ENCODE peak calls at places on chromosome 14, in ten cellular contexts. D is activated CD4-positive, alpha-beta T cell treated with anti-CD3 and anti-CD28 coated beads for 1 hour; L is activated naive CD8-positive, alpha-beta T cell treated with anti-CD3 and anti-CD28 coated beads, Interleukin-2, amount 50 U/mL, for 24 hours; W is NAMALWA; S is dorsolateral prefrontal cortex; O is Ammon's horn; M is mammary epithelial cell; X is kidney tubule cell; R is HuH-7; Z is activated T-cell treated with anti-CD3 and anti-CD28 coated beads, Interleukin-2, amount 50 U/mL, for 48 hours. N is an unnamed sample.

GRCh38 chr14:89351958-89352404 is 65.1 kb downstream of the FOXN3 start:
- DNase-seq in L (no peak), M (no peak), Z (no peak), R (peak), S (no peak), X (no peak), W (no peak), D (no peak), O (no peak), N (no peak)

GRCh38 chr14:104580961-104581360 is 1.4 kb downstream of the C14orf180 start:
- DNase-seq in S (no peak), O (no peak), Z (no peak), M (peak), X (peak), D (no peak), W (no peak), R (no peak), L (no peak), N (no peak)

GRCh38 chr14:50447491-50447890 is 50.8 kb upstream of the CDKL1 start:
- DNase-seq in R (no peak), Z (no peak), M (peak), S (no peak), X (peak), W (no peak), L (no peak), D (no peak), O (no peak), N (peak)

GRCh38 chr14:50109342-50109741 is 7.0 kb downstream of the VCPKMT start:
- DNase-seq in S (no peak), M (no peak), Z (no peak), X (peak), W (no peak), D (no peak), L (no peak), R (no peak), O (no peak), N (peak)

GRCh38 chr14:56723418-56723817 is 86.9 kb downstream of the OTX2 start:
- DNase-seq in X (no peak), O (no peak), M (no peak), S (no peak), W (no peak), D (no peak), L (no peak), Z (no peak), R (no peak), N (no peak)

GRCh38 chr14:73625686-73626085 is 13.4 kb downstream of the ACOT6 start:
- DNase-seq in M (no peak), X (no peak), D (no peak), Z (no peak), W (no peak), S (no peak), R (no peak), O (no peak), L (no peak), N (no peak)

GRCh38 chr14:98348505-98348904 is 923.5 kb downstream of the BCL11B start:
- DNase-seq in W (no peak), Z (no peak), M (no peak), L (no peak), D (no peak), R (no peak), S (no peak), O (no peak), X (peak), N (no peak)

GRCh38 chr14:99741227-99741976 is 51.8 kb upstream of the EML1 start:
- DNase-seq in M (no peak), Z (no peak), S (no peak), X (no peak), D (no peak), O (no peak), R (no peak), L (no peak), W (no peak), N (no peak)

GRCh38 chr14:91545946-91546716 is 36.0 kb upstream of the PPP4R3A start:
- DNase-seq in Z (no peak), W (no peak), X (no peak), R (no peak), M (no peak), O (no peak), S (no peak), L (no peak), D (no peak), N (no peak)

GRCh38 chr14:105858676-105859025 is 332.3 kb downstream of the TMEM121 start:
- DNase-seq in Z (peak), O (no peak), M (no peak), W (peak), D (peak), R (no peak), S (no peak), L (no peak), X (no peak), N (no peak)

GRCh38 chr14:97219356-97220017 is 422.3 kb downstream of the VRK1 start:
- DNase-seq in Z (peak), D (no peak), X (no peak), R (no peak), W (no peak), L (peak), M (no peak), O (no peak), S (no peak), N (no peak)

GRCh38 chr14:95313707-95314106 is 6.0 kb downstream of the CLMN start:
- DNase-seq in Z (no peak), W (no peak), D (no peak), L (no peak), X (peak), O (peak), S (peak), M (peak), R (peak), N (no peak)

GRCh38 chr14:22837750-22838538 is 1.6 kb downstream of the MMP14 start:
- DNase-seq in W (no peak), O (no peak), L (no peak), R (peak), S (no peak), X (peak), Z (no peak), M (peak), D (no peak), N (no peak)

GRCh38 chr14:66038214-66038977 is 447.8 kb upstream of the CCDC196 start:
- DNase-seq in L (no peak), Z (no peak), W (no peak), R (peak), X (peak), D (no peak), M (peak), S (no peak), O (peak), N (no peak)

GRCh38 chr14:69161590-69161989 is 8.7 kb upstream of the DCAF5 start:
- DNase-seq in D (no peak), O (no peak), W (no peak), M (no peak), Z (no peak), L (no peak), S (no peak), R (no peak), X (no peak), N (no peak)

GRCh38 chr14:35959835-35960234 is 133.7 kb downstream of the BRMS1L start:
- DNase-seq in Z (no peak), X (peak), R (no peak), M (no peak), W (no peak), L (no peak), S (no peak), D (no peak), O (peak), N (no peak)

GRCh38 chr14:101593411-101594181 is 32.3 kb downstream of the DIO3 start:
- DNase-seq in Z (peak), D (no peak), M (no peak), S (peak), W (no peak), O (no peak), R (no peak), X (peak), L (no peak), N (no peak)

GRCh38 chr14:39050389-39050788 is 52.6 kb downstream of the SEC23A start:
- DNase-seq in R (no peak), O (no peak), D (no peak), M (peak), L (no peak), W (no peak), Z (no peak), X (peak), S (no peak), N (no peak)

GRCh38 chr14:71117839-71118743 is 210.8 kb downstream of the PCNX1 start:
- DNase-seq in M (peak), L (no peak), X (peak), S (no peak), D (no peak), Z (no peak), R (no peak), O (no peak), W (no peak), N (no peak)

GRCh38 chr14:72818998-72819397 is 74.9 kb downstream of the DPF3 start:
- DNase-seq in X (no peak), D (no peak), S (no peak), L (no peak), R (no peak), Z (no peak), W (peak), O (no peak), M (no peak), N (no peak)

GRCh38 chr14:91373591-91374245 is 43.9 kb downstream of the CCDC88C start:
- DNase-seq in S (no peak), X (peak), Z (peak), W (peak), L (no peak), M (no peak), D (peak), R (no peak), O (no peak), N (no peak)

GRCh38 chr14:61296707-61297502 is 15.8 kb upstream of the TMEM30B start:
- DNase-seq in R (no peak), X (peak), D (no peak), L (no peak), M (peak), O (peak), Z (no peak), W (peak), S (no peak), N (peak)

GRCh38 chr14:61388976-61389576 is 67.7 kb downstream of the PRKCH start:
- DNase-seq in O (no peak), M (peak), W (no peak), X (peak), Z (peak), L (no peak), D (no peak), S (no peak), R (no peak), N (peak)

GRCh38 chr14:32384464-32384863 is 55.4 kb downstream of the AKAP6 start:
- DNase-seq in L (no peak), O (no peak), R (no peak), S (no peak), M (no peak), Z (no peak), X (no peak), W (no peak), D (no peak), N (no peak)

GRCh38 chr14:77200406-77200985 is 18.9 kb downstream of the TMEM63C start:
- DNase-seq in L (no peak), X (no peak), D (no peak), Z (no peak), R (no peak), M (no peak), W (no peak), O (no peak), S (no peak), N (no peak)

GRCh38 chr14:96424104-96424989 is 32.4 kb downstream of the AK7 start:
- DNase-seq in D (peak), R (peak), X (peak), L (peak), S (no peak), O (peak), M (peak), Z (peak), W (peak), N (peak)

GRCh38 chr14:36747411-36748184 is 85.9 kb downstream of the PAX9 start:
- DNase-seq in W (peak), D (no peak), X (peak), S (no peak), R (peak), Z (no peak), O (no peak), M (no peak), L (no peak), N (no peak)